ENCODE peak calls at places on chromosome 5, in seven cellular contexts. T is islet precursor cell; W is neural crest cell; D is activated CD4-positive, alpha-beta T cell treated with anti-CD3 and anti-CD28 coated beads for 24 hours; Z is CD8-positive, alpha-beta T cell; G is brain microvascular endothelial cell; P is memory B cell. A is an unnamed sample.

GRCh38 chr5:72109625-72110024 is 2.4 kb downstream of the MAP1B start:
- DNase-seq in D (no peak), G (peak), T (no peak), W (no peak), Z (no peak), P (no peak), A (no peak)

GRCh38 chr5:107306597-107306996 is 364.1 kb downstream of the EFNA5 start:
- DNase-seq in G (no peak), P (no peak), T (no peak), W (no peak), D (no peak), Z (no peak), A (no peak)

GRCh38 chr5:1762121-1762877 is 37.3 kb downstream of the MRPL36 start:
- DNase-seq in G (no peak), W (no peak), T (peak), P (no peak), Z (no peak), D (no peak), A (no peak)

GRCh38 chr5:90293931-90294330 is 115.6 kb downstream of the CETN3 start:
- DNase-seq in T (peak), G (peak), D (no peak), P (no peak), Z (no peak), W (no peak), A (no peak)

GRCh38 chr5:136446565-136446964 is 81.2 kb upstream of the TRPC7 start:
- DNase-seq in G (no peak), T (no peak), Z (no peak), P (no peak), W (no peak), D (no peak), A (no peak)

GRCh38 chr5:171965740-171966139 is 40.7 kb downstream of the FBXW11 start:
- DNase-seq in P (no peak), W (no peak), T (no peak), G (no peak), D (no peak), Z (no peak), A (no peak)

GRCh38 chr5:96459313-96460109 is 26.5 kb upstream of the PCSK1 start:
- DNase-seq in D (no peak), P (no peak), G (no peak), T (no peak), W (no peak), Z (no peak), A (no peak)

GRCh38 chr5:73498057-73498992 is at the start of gene BTF3:
- DNase-seq in Z (peak), W (peak), G (peak), T (peak), P (peak), D (peak), A (peak)

GRCh38 chr5:164898705-164899104 is 1393.3 kb downstream of the MAT2B start:
- DNase-seq in G (no peak), W (no peak), D (no peak), T (no peak), P (no peak), Z (no peak), A (no peak)

GRCh38 chr5:16615737-16616535 is 861 bp downstream of the RETREG1 start:
- DNase-seq in Z (no peak), W (no peak), P (no peak), D (no peak), T (no peak), G (no peak), A (no peak)

GRCh38 chr5:143094087-143094511 is 309.4 kb downstream of the NR3C1 start:
- DNase-seq in Z (no peak), T (peak), D (no peak), W (peak), G (no peak), P (no peak), A (no peak)

A was measured in CD4-positive, alpha-beta memory T cell.